ENCODE peak calls at places on chromosomes 16 and 17, in ten cellular contexts. O, J, E, M, B, G, F, A, K and Y are unnamed samples.

GRCh38 chr17:29667969-29668368 is 45.3 kb upstream of the CORO6 start:
- DNase-seq in O (no peak), J (no peak), E (no peak), M (no peak), B (no peak), G (no peak), F (no peak), A (no peak), K (no peak), Y (no peak)

GRCh38 chr17:38920374-38921291 is 4.8 kb upstream of the LASP1NB start:
- DNase-seq in O (no peak), J (no peak), E (no peak), M (no peak), B (no peak), G (no peak), F (no peak), A (no peak), K (no peak), Y (no peak)

GRCh38 chr16:31568577-31569359 is 41.1 kb downstream of the AHSP start:
- DNase-seq in O (peak; percentile 3), J (peak; percentile 10), E (no peak), M (no peak), B (no peak), G (peak; percentile 10), F (no peak), A (no peak), K (no peak), Y (no peak)

GRCh38 chr16:19474617-19475016 is 47.3 kb downstream of the GDE1 start:
- DNase-seq in O (no peak), J (no peak), E (no peak), M (no peak), B (no peak), G (no peak), F (no peak), A (no peak), K (no peak), Y (no peak)

GRCh38 chr17:74454197-74455024 is 12.0 kb upstream of the CD300A start:
- DNase-seq in O (peak; percentile 79), J (no peak), E (no peak), M (no peak), B (peak; percentile 47), G (peak; percentile 84), F (no peak), A (no peak), K (peak; percentile 50), Y (no peak)

GRCh38 chr16:6836771-6837170 is 495.9 kb upstream of the RBFOX1 start:
- DNase-seq in O (no peak), J (no peak), E (no peak), M (no peak), B (no peak), G (no peak), F (no peak), A (no peak), K (no peak), Y (no peak)

GRCh38 chr17:45861185-45861584 is 16.5 kb downstream of the SPPL2C start:
- DNase-seq in O (no peak), J (no peak), E (no peak), M (no peak), B (no peak), G (no peak), F (no peak), A (no peak), K (no peak), Y (no peak)

GRCh38 chr17:18877104-18877503 is 19.2 kb downstream of the PRPSAP2 start:
- DNase-seq in O (peak; percentile 7), J (no peak), E (no peak), M (no peak), B (peak; percentile 33), G (no peak), F (no peak), A (peak; percentile 79), K (peak; percentile 42), Y (no peak)

GRCh38 chr17:72597354-72598087 is 476.7 kb downstream of the SOX9 start:
- DNase-seq in O (no peak), J (no peak), E (no peak), M (no peak), B (no peak), G (no peak), F (no peak), A (no peak), K (no peak), Y (no peak)

GRCh38 chr16:8397223-8397622 is 193.1 kb downstream of the TMEM114 start:
- DNase-seq in O (no peak), J (no peak), E (no peak), M (no peak), B (no peak), G (no peak), F (no peak), A (no peak), K (no peak), Y (no peak)

GRCh38 chr17:29674270-29674669 is 51.6 kb upstream of the CORO6 start:
- DNase-seq in O (no peak), J (peak; percentile 82), E (no peak), M (no peak), B (no peak), G (no peak), F (no peak), A (no peak), K (no peak), Y (no peak)

GRCh38 chr16:29738514-29738913 is 7.3 kb downstream of the C16orf54 start:
- DNase-seq in O (no peak), J (no peak), E (no peak), M (no peak), B (no peak), G (no peak), F (no peak), A (no peak), K (no peak), Y (no peak)

GRCh38 chr17:19703776-19704371 is 12.5 kb downstream of the SLC47A2 start:
- DNase-seq in O (no peak), J (no peak), E (no peak), M (no peak), B (no peak), G (no peak), F (no peak), A (no peak), K (no peak), Y (no peak)

GRCh38 chr17:83117594-83117993 is 38.2 kb downstream of the METRNL start:
- DNase-seq in O (no peak), J (no peak), E (no peak), M (no peak), B (no peak), G (no peak), F (no peak), A (no peak), K (no peak), Y (no peak)

GRCh38 chr17:27403480-27404005 is 52.7 kb upstream of the KSR1 start:
- DNase-seq in O (no peak), J (no peak), E (no peak), M (no peak), B (no peak), G (no peak), F (no peak), A (no peak), K (no peak), Y (no peak)

GRCh38 chr16:714558-715447 is at the start of gene METRN:
- DNase-seq in O (peak; percentile 85), J (peak; percentile 89), E (peak; percentile 90), M (peak; percentile 95), B (peak; percentile 47), G (peak; percentile 79), F (peak; percentile 90), A (peak; percentile 84), K (peak; percentile 74), Y (peak; percentile 91)

GRCh38 chr16:64417711-64418227 is 704.1 kb downstream of the CDH11 start:
- DNase-seq in O (peak; percentile 76), J (no peak), E (no peak), M (no peak), B (peak; percentile 33), G (no peak), F (no peak), A (no peak), K (peak; percentile 90), Y (no peak)

GRCh38 chr17:8869416-8869815 is 1.9 kb upstream of the PIK3R6 start:
- DNase-seq in O (no peak), J (no peak), E (no peak), M (no peak), B (no peak), G (no peak), F (no peak), A (no peak), K (no peak), Y (no peak)

GRCh38 chr16:77724174-77724573 is 1.9 kb downstream of the NUDT7 start:
- DNase-seq in O (no peak), J (no peak), E (no peak), M (no peak), B (no peak), G (no peak), F (no peak), A (no peak), K (no peak), Y (no peak)

GRCh38 chr17:39327109-39327508 is 74.3 kb downstream of the FBXL20 start:
- DNase-seq in O (no peak), J (no peak), E (no peak), M (no peak), B (no peak), G (no peak), F (no peak), A (no peak), K (no peak), Y (no peak)

GRCh38 chr16:28534542-28535373 is 4.0 kb downstream of the NUPR1 start:
- DNase-seq in O (peak; percentile 46), J (peak; percentile 10), E (no peak), M (no peak), B (no peak), G (no peak), F (peak; percentile 70), A (no peak), K (peak; percentile 89), Y (no peak)

GRCh38 chr17:35486920-35487727 is 38.6 kb upstream of the SLFN13 start:
- DNase-seq in O (peak; percentile 83), J (peak; percentile 41), E (no peak), M (peak; percentile 73), B (peak; percentile 79), G (no peak), F (no peak), A (no peak), K (peak; percentile 61), Y (no peak)

GRCh38 chr16:89407282-89407924 is 83.0 kb downstream of the ANKRD11 start:
- DNase-seq in O (no peak), J (no peak), E (no peak), M (no peak), B (no peak), G (no peak), F (no peak), A (no peak), K (no peak), Y (no peak)

GRCh38 chr17:56317351-56318208 is 164.3 kb downstream of the ANKFN1 start:
- DNase-seq in O (peak; percentile 4), J (peak; percentile 43), E (no peak), M (no peak), B (no peak), G (no peak), F (no peak), A (no peak), K (no peak), Y (no peak)

GRCh38 chr17:16428098-16428882 is 12.9 kb downstream of the TRPV2 start:
- DNase-seq in O (peak; percentile 63), J (peak; percentile 69), E (peak; percentile 43), M (peak; percentile 50), B (peak; percentile 39), G (no peak), F (no peak), A (peak; percentile 57), K (peak; percentile 49), Y (peak; percentile 80)

GRCh38 chr17:68909066-68909465 is 46.1 kb downstream of the ABCA8 start:
- DNase-seq in O (peak; percentile 95), J (peak; percentile 91), E (no peak), M (no peak), B (peak; percentile 96), G (no peak), F (no peak), A (peak; percentile 85), K (peak; percentile 97), Y (no peak)